ENCODE peak calls at places on chromosomes 12 and 14, in six cellular contexts. V is ovary, A is right atrium auricular region, L is ascending aorta, P is neural progenitor cell, I is mesenchymal stem cell. W is an unnamed sample. For H3K27me3, the result is how much of the 10 kb centered on the place peaks cover.

GRCh38 chr12:65487679-65488078 is 209.2 kb downstream of the MSRB3 start:
- DNase-seq in V (no peak), A (no peak), L (no peak), P (no peak), I (no peak), W (no peak)

GRCh38 chr12:132489078-132489601 is 811 bp upstream of the FBRSL1 start:
- DNase-seq in V (peak), A (no peak), L (no peak), P (peak), I (peak), W (no peak)

GRCh38 chr12:38664661-38665269 is 240.6 kb downstream of the CPNE8 start:
- DNase-seq in V (no peak), A (no peak), L (no peak), P (peak), I (peak), W (no peak)

GRCh38 chr12:98060421-98060820 is 455.0 kb upstream of the TMPO start:
- DNase-seq in V (no peak), A (no peak), L (no peak), P (no peak), I (no peak), W (no peak)

GRCh38 chr14:101066826-101067508 is 163.4 kb upstream of the RTL1 start:
- DNase-seq in V (no peak), A (no peak), L (no peak), P (no peak), I (no peak), W (no peak)

GRCh38 chr14:39628087-39628486 is 195.9 kb upstream of the FBXO33 start:
- DNase-seq in V (no peak), A (no peak), L (no peak), P (no peak), I (peak), W (no peak)

GRCh38 chr14:67690011-67690410 is 5.6 kb downstream of the RDH11 start:
- DNase-seq in V (no peak), A (no peak), L (no peak), P (no peak), I (no peak), W (no peak)

GRCh38 chr12:104953323-104953722 is 4.8 kb downstream of the SLC41A2 start:
- DNase-seq in V (no peak), A (no peak), L (no peak), P (no peak), I (no peak), W (no peak)

GRCh38 chr14:103286460-103286859 is 47.6 kb upstream of the EIF5 start:
- DNase-seq in V (no peak), A (peak), L (no peak), P (no peak), I (no peak), W (no peak)

GRCh38 chr14:21300892-21301291 is 21.0 kb downstream of the RPGRIP1 start:
- DNase-seq in V (no peak), A (no peak), L (no peak), P (peak), I (no peak), W (no peak)

GRCh38 chr12:41521872-41522379 is 333.8 kb downstream of the PDZRN4 start:
- DNase-seq in V (no peak), A (no peak), L (no peak), P (no peak), I (peak), W (peak)

GRCh38 chr12:108313609-108314331 is 25.3 kb downstream of the CMKLR1 start:
- DNase-seq in V (no peak), A (no peak), L (no peak), P (no peak), I (no peak), W (no peak)

GRCh38 chr14:64562432-64562831 is 12.7 kb downstream of the PPP1R36 start:
- DNase-seq in V (no peak), A (no peak), L (no peak), P (no peak), I (no peak), W (no peak)

GRCh38 chr14:23492618-23493272 is 23.2 kb downstream of the NGDN start:
- DNase-seq in V (no peak), A (no peak), L (no peak), P (no peak), I (no peak), W (no peak)

GRCh38 chr14:31994391-31995033 is 82.6 kb upstream of the ARHGAP5 start:
- DNase-seq in V (no peak), A (no peak), L (no peak), P (no peak), I (no peak), W (no peak)

GRCh38 chr14:61065671-61066070 is 84.6 kb downstream of the SLC38A6 start:
- DNase-seq in V (no peak), A (no peak), L (no peak), P (no peak), I (no peak), W (no peak)

GRCh38 chr12:49792976-49793580 is 35.1 kb downstream of the NCKAP5L start:
- DNase-seq in V (no peak), A (no peak), L (no peak), P (no peak), I (no peak), W (no peak)

GRCh38 chr12:80485222-80485987 is 41.4 kb downstream of the PTPRQ start:
- DNase-seq in V (no peak), A (no peak), L (no peak), P (no peak), I (no peak), W (no peak)

GRCh38 chr12:123471374-123472068 is 13.6 kb downstream of the SNRNP35 start:
- DNase-seq in V (no peak), A (no peak), L (no peak), P (no peak), I (peak), W (peak)

GRCh38 chr12:106976013-106976658 is 10.8 kb downstream of the MTERF2 start:
- DNase-seq in V (no peak), A (no peak), L (no peak), P (no peak), I (peak), W (no peak)

GRCh38 chr12:119808441-119808840 is 68.7 kb downstream of the CIT start:
- DNase-seq in V (no peak), A (no peak), L (no peak), P (no peak), I (no peak), W (no peak)

GRCh38 chr14:42149609-42150261 is 543.1 kb downstream of the LRFN5 start:
- DNase-seq in V (no peak), A (no peak), L (no peak), P (no peak), I (peak), W (no peak)

GRCh38 chr14:63342381-63342780 is 23.6 kb upstream of the GPHB5 start:
- DNase-seq in V (no peak), A (no peak), L (no peak), P (no peak), I (no peak), W (no peak)

GRCh38 chr12:46103691-46104090 is 113.3 kb upstream of the SCAF11 start:
- DNase-seq in V (no peak), A (no peak), L (no peak), P (no peak), I (no peak), W (no peak)

GRCh38 chr14:36069535-36069900 is 107.0 kb downstream of the PTCSC3 start:
- DNase-seq in V (no peak), A (no peak), L (no peak), P (peak), I (peak), W (no peak)

GRCh38 chr14:71582705-71583104 is 349.5 kb upstream of the RGS6 start:
- DNase-seq in V (no peak), A (no peak), L (no peak), P (no peak), I (peak), W (peak)

GRCh38 chr12:113756609-113757008 is 209.5 kb downstream of the RBM19 start:
- DNase-seq in V (no peak), A (no peak), L (no peak), P (no peak), I (no peak), W (no peak)

GRCh38 chr12:101875112-101875961 is 2.0 kb upstream of the DRAM1 start:
- DNase-seq in V (no peak), A (no peak), L (no peak), P (no peak), I (peak), W (no peak)

GRCh38 chr12:55619352-55620138 is 17.1 kb upstream of the OR10P1 start:
- DNase-seq in V (no peak), A (no peak), L (no peak), P (peak), I (peak), W (peak)

GRCh38 chr12:54759751-54760150 is 94.6 kb upstream of the MUCL1 start:
- DNase-seq in V (no peak), A (no peak), L (no peak), P (peak), I (peak), W (no peak)

GRCh38 chr12:24562761-24563392 is 386.0 kb downstream of the BCAT1 start:
- DNase-seq in V (peak), A (no peak), L (no peak), P (peak), I (peak), W (no peak)
- H3K27me3 ChIP-seq in V (under half), A (under half), L (under half), P (under half), I (under half), W (under half)

GRCh38 chr14:105480165-105480564 is 5.5 kb downstream of the CRIP2 start:
- DNase-seq in V (peak), A (no peak), L (no peak), P (no peak), I (no peak), W (no peak)

GRCh38 chr14:105482486-105483110 is 4.1 kb upstream of the CRIP1 start:
- DNase-seq in V (no peak), A (no peak), L (no peak), P (no peak), I (no peak), W (no peak)

GRCh38 chr14:105480807-105481801 is 5.6 kb upstream of the CRIP1 start:
- DNase-seq in V (peak), A (peak), L (peak), P (peak), I (peak), W (peak)

GRCh38 chr14:105483300-105484068 is 3.2 kb upstream of the CRIP1 start:
- DNase-seq in V (no peak), A (no peak), L (no peak), P (no peak), I (no peak), W (no peak)

DNA sequence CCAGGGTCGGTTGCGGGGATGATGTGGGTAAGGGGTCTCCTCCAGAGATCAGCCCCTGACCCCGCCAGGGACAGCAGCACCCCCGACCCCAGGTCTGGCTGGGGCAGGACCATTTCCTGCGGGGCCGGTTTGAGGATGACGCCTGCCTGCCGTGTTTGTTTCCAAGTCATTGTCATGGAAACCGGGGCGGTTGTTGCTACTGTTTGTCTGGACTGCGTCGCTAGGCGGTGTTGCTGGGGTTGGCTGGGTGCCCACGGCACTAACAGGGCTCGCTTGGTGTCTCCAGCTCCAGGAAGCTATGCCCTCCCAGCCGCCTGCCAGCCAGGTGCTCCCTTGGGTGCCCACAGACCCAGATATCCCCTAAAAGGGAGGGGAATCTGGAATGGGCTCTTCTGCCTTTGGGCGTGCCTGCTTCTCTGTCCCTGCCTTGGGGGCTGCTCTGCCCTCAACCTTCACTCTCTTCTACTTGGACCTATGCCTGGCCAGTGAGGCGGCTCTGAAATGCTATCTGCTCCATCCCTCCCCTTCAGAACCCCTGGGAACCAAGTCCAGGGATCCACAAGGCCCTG is 4.7 kb upstream of the CRIP1 start:
- DNase-seq in V (peak), A (peak), L (peak), P (peak), I (peak), W (peak)
- H3K27ac ChIP-seq in V (no peak), A (peak), L (peak), P (no peak), I (peak), W (peak)

DNA sequence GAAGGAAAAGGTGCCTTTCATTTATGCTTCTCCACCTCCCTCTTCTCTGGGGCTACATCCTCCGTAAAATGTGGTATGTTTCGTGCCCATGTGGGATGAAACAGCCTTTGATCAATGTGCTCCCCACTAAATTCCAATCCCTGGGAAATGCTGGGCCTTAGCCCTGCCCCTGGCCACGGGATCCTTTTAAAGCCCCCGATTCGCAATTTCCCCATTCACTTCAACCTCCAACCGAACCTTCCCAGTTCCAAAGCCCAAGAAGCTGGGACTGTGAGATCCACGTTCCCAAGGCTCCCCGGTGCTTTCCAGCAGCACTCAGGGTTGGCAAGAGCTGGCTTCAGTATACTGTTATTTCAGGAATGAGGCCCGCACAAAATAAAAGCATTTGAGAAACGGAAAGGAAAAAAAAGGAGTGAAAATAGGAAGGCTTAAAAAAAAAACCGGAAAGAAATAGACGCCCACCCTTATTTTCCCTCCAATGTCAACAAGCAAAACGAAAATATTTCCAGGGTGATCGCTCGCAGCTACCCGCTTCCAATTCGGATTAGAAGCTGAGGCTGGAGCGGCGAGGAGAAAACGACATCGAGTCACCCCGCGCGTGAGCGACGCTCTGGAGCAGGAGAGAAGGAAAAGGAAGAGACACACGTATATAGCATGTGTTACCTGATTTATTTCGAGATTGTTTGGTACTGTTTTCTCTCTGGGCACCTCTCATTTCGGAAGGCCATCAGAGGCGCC is 1.2 kb upstream of the FOXG1 start:
- DNase-seq in V (no peak), A (no peak), L (no peak), P (peak), I (no peak), W (no peak)
- H3K27me3 ChIP-seq in V (under half), A (half or more), L (under half), P (half or more), I (half or more), W (half or more)

GRCh38 chr12:111867531-111867930 is 25.5 kb downstream of the MAPKAPK5 start:
- DNase-seq in V (no peak), A (no peak), L (no peak), P (no peak), I (no peak), W (no peak)

GRCh38 chr12:111868676-111869588 is 26.9 kb downstream of the MAPKAPK5 start:
- DNase-seq in V (no peak), A (no peak), L (no peak), P (peak), I (no peak), W (no peak)

GRCh38 chr12:111873113-111873512 is 31.1 kb downstream of the MAPKAPK5 start:
- DNase-seq in V (no peak), A (no peak), L (no peak), P (no peak), I (no peak), W (no peak)

GRCh38 chr12:111864935-111865334 is 22.9 kb downstream of the MAPKAPK5 start:
- DNase-seq in V (no peak), A (no peak), L (no peak), P (no peak), I (no peak), W (no peak)

GRCh38 chr12:111870216-111870615 is 28.2 kb downstream of the MAPKAPK5 start:
- DNase-seq in V (no peak), A (no peak), L (no peak), P (no peak), I (no peak), W (no peak)
- H3K27ac ChIP-seq in V (no peak), A (no peak), L (no peak), P (peak), I (no peak), W (no peak)

GRCh38 chr12:52316701-52317100 is 4.5 kb downstream of the KRT83 start:
- DNase-seq in V (no peak), A (no peak), L (no peak), P (no peak), I (no peak), W (no peak)

GRCh38 chr12:52318241-52318990 is 2.8 kb downstream of the KRT83 start:
- DNase-seq in V (no peak), A (no peak), L (no peak), P (no peak), I (no peak), W (no peak)

GRCh38 chr12:52316290-52316689 is 4.9 kb downstream of the KRT83 start:
- DNase-seq in V (no peak), A (no peak), L (no peak), P (no peak), I (no peak), W (no peak)

GRCh38 chr12:52319097-52319496 is 2.1 kb downstream of the KRT83 start:
- DNase-seq in V (no peak), A (no peak), L (no peak), P (no peak), I (no peak), W (no peak)

DNA sequence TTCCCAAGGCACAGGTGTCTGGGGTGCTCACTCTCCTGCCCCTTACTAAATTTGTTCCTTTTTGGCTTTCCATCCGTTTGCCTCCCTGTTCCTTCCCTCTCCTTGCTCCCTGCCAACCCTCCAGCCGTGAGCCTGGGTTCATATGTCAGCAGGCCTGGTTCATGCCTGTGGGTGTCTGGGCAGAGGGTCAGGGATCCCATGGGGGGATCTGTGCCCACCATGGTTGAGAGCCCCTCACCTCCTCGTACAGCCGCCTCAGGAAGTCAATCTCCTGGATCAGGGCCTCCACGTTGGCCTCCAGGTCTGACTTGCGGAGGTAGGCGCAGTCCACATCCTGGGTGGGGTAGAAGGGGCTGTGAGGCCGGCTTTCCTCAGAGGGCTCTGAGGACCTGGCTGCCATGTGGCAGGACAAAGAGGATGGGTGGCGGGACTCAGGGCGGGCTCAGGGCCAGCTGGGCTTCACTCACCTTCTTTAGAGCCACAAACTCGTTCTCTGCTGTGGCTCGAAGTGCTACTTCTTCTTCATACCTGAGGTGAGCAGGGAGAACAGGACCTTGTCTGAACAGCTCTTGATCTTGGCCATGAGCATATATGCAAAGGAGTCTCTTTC is 3.6 kb downstream of the KRT83 start:
- DNase-seq in V (no peak), A (no peak), L (no peak), P (no peak), I (no peak), W (no peak)
- H3K27me3 ChIP-seq in V (under half), A (under half), L (under half), P (under half), I (half or more), W (half or more)

GRCh38 chr12:77996670-77997069 is 166.0 kb downstream of the NAV3 start:
- DNase-seq in V (no peak), A (no peak), L (no peak), P (no peak), I (no peak), W (no peak)

GRCh38 chr12:77998236-77998786 is 167.6 kb downstream of the NAV3 start:
- DNase-seq in V (no peak), A (no peak), L (no peak), P (no peak), I (no peak), W (no peak)

GRCh38 chr12:77995436-77996167 is 164.9 kb downstream of the NAV3 start:
- DNase-seq in V (no peak), A (no peak), L (no peak), P (no peak), I (peak), W (peak)

GRCh38 chr12:78002878-78003277 is 172.2 kb downstream of the NAV3 start:
- DNase-seq in V (no peak), A (no peak), L (no peak), P (no peak), I (no peak), W (no peak)

GRCh38 chr12:77999074-77999715 is 168.5 kb downstream of the NAV3 start:
- DNase-seq in V (no peak), A (no peak), L (no peak), P (no peak), I (no peak), W (no peak)
- H3K27ac ChIP-seq in V (no peak), A (no peak), L (no peak), P (no peak), I (no peak), W (no peak)

GRCh38 chr12:57624441-57625220 is 8.4 kb downstream of the B4GALNT1 start:
- DNase-seq in V (no peak), A (no peak), L (no peak), P (no peak), I (no peak), W (no peak)
- H3K27me3 ChIP-seq in V (under half), A (under half), L (under half), P (half or more), I (half or more), W (half or more)

W was measured in AG04450.